ENCODE peak calls at places on chromosome 21, in four cellular contexts. One of them, this sample, is unnamed.

GRCh38 chr21:17775431-17776126 is 43.6 kb downstream of the C21orf91 start:
- DNase-seq in IMR-90: no peak
- DNase-seq in H1: no peak
- DNase-seq in mesendoderm: no peak
- DNase-seq in this sample: no peak

GRCh38 chr21:29133796-29134195 is 3.4 kb downstream of the MAP3K7CL start:
- DNase-seq in IMR-90: no peak
- DNase-seq in H1: no peak
- DNase-seq in mesendoderm: peak; percentile 25
- DNase-seq in this sample: peak; percentile 33

GRCh38 chr21:41374177-41374712 is 12.4 kb downstream of the MX2 start:
- DNase-seq in IMR-90: no peak
- DNase-seq in H1: no peak
- DNase-seq in mesendoderm: no peak
- DNase-seq in this sample: peak; percentile 17

GRCh38 chr21:36381841-36382589 is 3.2 kb upstream of the CHAF1B start:
- DNase-seq in IMR-90: peak; percentile 9
- DNase-seq in H1: no peak
- DNase-seq in mesendoderm: no peak
- DNase-seq in this sample: no peak

GRCh38 chr21:33254766-33255165 is 11.4 kb upstream of the IL10RB start:
- DNase-seq in IMR-90: no peak
- DNase-seq in H1: no peak
- DNase-seq in mesendoderm: no peak
- DNase-seq in this sample: no peak

GRCh38 chr21:40631201-40631600 is 215.8 kb downstream of the DSCAM start:
- DNase-seq in IMR-90: no peak
- DNase-seq in H1: no peak
- DNase-seq in mesendoderm: no peak
- DNase-seq in this sample: no peak

GRCh38 chr21:41850085-41850484 is 29.1 kb downstream of the PRDM15 start:
- DNase-seq in IMR-90: no peak
- DNase-seq in H1: no peak
- DNase-seq in mesendoderm: no peak
- DNase-seq in this sample: no peak

GRCh38 chr21:29394051-29394450 is 95.3 kb downstream of the BACH1 start:
- DNase-seq in IMR-90: peak; percentile 27
- DNase-seq in H1: no peak
- DNase-seq in mesendoderm: no peak
- DNase-seq in this sample: no peak

GRCh38 chr21:27326293-27326692 is 359.4 kb upstream of the ADAMTS5 start:
- DNase-seq in IMR-90: no peak
- DNase-seq in H1: no peak
- DNase-seq in mesendoderm: no peak
- DNase-seq in this sample: no peak

GRCh38 chr21:18244721-18245486 is at the start of gene CHODL:
- DNase-seq in IMR-90: no peak
- DNase-seq in H1: no peak
- DNase-seq in mesendoderm: peak; percentile 8
- DNase-seq in this sample: peak; percentile 41

GRCh38 chr21:15831497-15831896 is 101.7 kb downstream of the USP25 start:
- DNase-seq in IMR-90: no peak
- DNase-seq in H1: no peak
- DNase-seq in mesendoderm: no peak
- DNase-seq in this sample: no peak

GRCh38 chr21:33655591-33656221 is 13.4 kb downstream of the ITSN1 start:
- DNase-seq in IMR-90: peak; percentile 97
- DNase-seq in H1: no peak
- DNase-seq in mesendoderm: peak; percentile 99
- DNase-seq in this sample: peak; percentile 49

GRCh38 chr21:26909972-26910371 is 56.9 kb downstream of the ADAMTS5 start:
- DNase-seq in IMR-90: no peak
- DNase-seq in H1: peak; percentile 25
- DNase-seq in mesendoderm: peak; percentile 92
- DNase-seq in this sample: peak; percentile 53

GRCh38 chr21:15682977-15683376 is 46.8 kb upstream of the USP25 start:
- DNase-seq in IMR-90: peak; percentile 57
- DNase-seq in H1: no peak
- DNase-seq in mesendoderm: no peak
- DNase-seq in this sample: no peak

GRCh38 chr21:17732306-17732705 is 86.8 kb downstream of the C21orf91 start:
- DNase-seq in IMR-90: peak; percentile 5
- DNase-seq in H1: no peak
- DNase-seq in mesendoderm: no peak
- DNase-seq in this sample: no peak

GRCh38 chr21:17786219-17787181 is 32.7 kb downstream of the C21orf91 start:
- DNase-seq in IMR-90: no peak
- DNase-seq in H1: no peak
- DNase-seq in mesendoderm: no peak
- DNase-seq in this sample: no peak

GRCh38 chr21:36792505-36792967 is 93.6 kb downstream of the SIM2 start:
- DNase-seq in IMR-90: peak; percentile 54
- DNase-seq in H1: no peak
- DNase-seq in mesendoderm: peak; percentile 12
- DNase-seq in this sample: no peak

GRCh38 chr21:26972131-26972707 is 5.3 kb upstream of the ADAMTS5 start:
- DNase-seq in IMR-90: no peak
- DNase-seq in H1: no peak
- DNase-seq in mesendoderm: no peak
- DNase-seq in this sample: no peak

GRCh38 chr21:42063578-42064521 is 7.3 kb upstream of the UMODL1 start:
- DNase-seq in IMR-90: no peak
- DNase-seq in H1: no peak
- DNase-seq in mesendoderm: no peak
- DNase-seq in this sample: no peak

GRCh38 chr21:15592271-15592860 is 137.4 kb upstream of the USP25 start:
- DNase-seq in IMR-90: peak; percentile 45
- DNase-seq in H1: no peak
- DNase-seq in mesendoderm: peak; percentile 24
- DNase-seq in this sample: no peak

GRCh38 chr21:14120091-14120734 is 90.5 kb downstream of the LIPI start:
- DNase-seq in IMR-90: peak; percentile 8
- DNase-seq in H1: no peak
- DNase-seq in mesendoderm: peak; percentile 56
- DNase-seq in this sample: peak; percentile 59

GRCh38 chr21:15638856-15639549 is 90.8 kb upstream of the USP25 start:
- DNase-seq in IMR-90: no peak
- DNase-seq in H1: no peak
- DNase-seq in mesendoderm: peak; percentile 38
- DNase-seq in this sample: no peak

GRCh38 chr21:37087188-37087587 is 14.1 kb downstream of the TTC3 start:
- DNase-seq in IMR-90: peak; percentile 82
- DNase-seq in H1: no peak
- DNase-seq in mesendoderm: peak; percentile 8
- DNase-seq in this sample: no peak

GRCh38 chr21:31293986-31294385 is 50.1 kb downstream of the TIAM1 start:
- DNase-seq in IMR-90: peak; percentile 94
- DNase-seq in H1: no peak
- DNase-seq in mesendoderm: peak; percentile 70
- DNase-seq in this sample: no peak

GRCh38 chr21:25639922-25640670 is 1.0 kb downstream of the JAM2 start:
- DNase-seq in IMR-90: no peak
- DNase-seq in H1: no peak
- DNase-seq in mesendoderm: peak; percentile 41
- DNase-seq in this sample: peak; percentile 58

GRCh38 chr21:33543505-33544129 is 779 bp downstream of the SON start:
- DNase-seq in IMR-90: no peak
- DNase-seq in H1: no peak
- DNase-seq in mesendoderm: no peak
- DNase-seq in this sample: peak; percentile 66

GRCh38 chr21:18373631-18374030 is 30.0 kb downstream of the TMPRSS15 start:
- DNase-seq in IMR-90: no peak
- DNase-seq in H1: no peak
- DNase-seq in mesendoderm: no peak
- DNase-seq in this sample: no peak

GRCh38 chr21:27703806-27704205 is 736.9 kb upstream of the ADAMTS5 start:
- DNase-seq in IMR-90: no peak
- DNase-seq in H1: no peak
- DNase-seq in mesendoderm: no peak
- DNase-seq in this sample: no peak

GRCh38 chr21:36696640-36697472 is 2.1 kb upstream of the SIM2 start:
- DNase-seq in IMR-90: peak; percentile 6
- DNase-seq in H1: no peak
- DNase-seq in mesendoderm: peak; percentile 26
- DNase-seq in this sample: peak; percentile 39

GRCh38 chr21:15627823-15628222 is 102.0 kb upstream of the USP25 start:
- DNase-seq in IMR-90: no peak
- DNase-seq in H1: no peak
- DNase-seq in mesendoderm: no peak
- DNase-seq in this sample: no peak

GRCh38 chr21:33025471-33026298 is at the start of gene OLIG2:
- DNase-seq in IMR-90: peak; percentile 16
- DNase-seq in H1: peak; percentile 72
- DNase-seq in mesendoderm: peak; percentile 97
- DNase-seq in this sample: peak; percentile 96

GRCh38 chr21:25871566-25871965 is 136.8 kb downstream of the GABPA start:
- DNase-seq in IMR-90: no peak
- DNase-seq in H1: no peak
- DNase-seq in mesendoderm: peak; percentile 46
- DNase-seq in this sample: peak; percentile 45

GRCh38 chr21:42112223-42112622 is 41.1 kb downstream of the UMODL1 start:
- DNase-seq in IMR-90: no peak
- DNase-seq in H1: no peak
- DNase-seq in mesendoderm: no peak
- DNase-seq in this sample: no peak

GRCh38 chr21:41501919-41502318 is 6.0 kb downstream of the TMPRSS2 start:
- DNase-seq in IMR-90: no peak
- DNase-seq in H1: no peak
- DNase-seq in mesendoderm: no peak
- DNase-seq in this sample: no peak

GRCh38 chr21:17818158-17819113 is 720 bp downstream of the C21orf91 start:
- DNase-seq in IMR-90: peak; percentile 23
- DNase-seq in H1: no peak
- DNase-seq in mesendoderm: peak; percentile 73
- DNase-seq in this sample: peak; percentile 46

GRCh38 chr21:31972622-31973021 is 99.8 kb downstream of the HUNK start:
- DNase-seq in IMR-90: no peak
- DNase-seq in H1: no peak
- DNase-seq in mesendoderm: no peak
- DNase-seq in this sample: no peak

GRCh38 chr21:41895643-41896493 is 16.7 kb upstream of the PRDM15 start:
- DNase-seq in IMR-90: peak; percentile 18
- DNase-seq in H1: no peak
- DNase-seq in mesendoderm: peak; percentile 63
- DNase-seq in this sample: peak; percentile 72

GRCh38 chr21:17989780-17990179 is 170.6 kb upstream of the C21orf91 start:
- DNase-seq in IMR-90: no peak
- DNase-seq in H1: no peak
- DNase-seq in mesendoderm: no peak
- DNase-seq in this sample: no peak

GRCh38 chr21:44990921-44991320 is 51.1 kb downstream of the SLX9 start:
- DNase-seq in IMR-90: no peak
- DNase-seq in H1: no peak
- DNase-seq in mesendoderm: no peak
- DNase-seq in this sample: no peak
- H2AK5ac ChIP-seq in IMR-90: peak overlapping the region; percentile 61
- H2AK5ac ChIP-seq in H1: no peak overlapping the region
- H2AK5ac ChIP-seq in mesendoderm: no peak overlapping the region
- H2AK5ac ChIP-seq in this sample: no peak overlapping the region

GRCh38 chr21:34703566-34703965 is 34.8 kb downstream of the CLIC6 start:
- DNase-seq in IMR-90: no peak
- DNase-seq in H1: no peak
- DNase-seq in mesendoderm: no peak
- DNase-seq in this sample: no peak
- H3K56ac ChIP-seq in IMR-90: no peak overlapping the region
- H3K56ac ChIP-seq in H1: no peak overlapping the region
- H3K56ac ChIP-seq in mesendoderm: no peak overlapping the region
- H3K56ac ChIP-seq in this sample: no peak overlapping the region

GRCh38 chr21:38291875-38292274 is 35.1 kb downstream of the KCNJ15 start:
- DNase-seq in IMR-90: no peak
- DNase-seq in H1: no peak
- DNase-seq in mesendoderm: no peak
- DNase-seq in this sample: no peak
- H2AK5ac ChIP-seq in IMR-90: peak overlapping the region; percentile 41
- H2AK5ac ChIP-seq in H1: no peak overlapping the region
- H2AK5ac ChIP-seq in mesendoderm: no peak overlapping the region
- H2AK5ac ChIP-seq in this sample: no peak overlapping the region

GRCh38 chr21:39155578-39155977 is 27.7 kb downstream of the PSMG1 start:
- DNase-seq in IMR-90: no peak
- DNase-seq in H1: no peak
- DNase-seq in mesendoderm: no peak
- DNase-seq in this sample: no peak

GRCh38 chr21:39153842-39154241 is 29.4 kb downstream of the PSMG1 start:
- DNase-seq in IMR-90: no peak
- DNase-seq in H1: no peak
- DNase-seq in mesendoderm: no peak
- DNase-seq in this sample: no peak

GRCh38 chr21:39159342-39160063 is 23.7 kb downstream of the PSMG1 start:
- DNase-seq in IMR-90: peak; percentile 59
- DNase-seq in H1: no peak
- DNase-seq in mesendoderm: no peak
- DNase-seq in this sample: no peak

GRCh38 chr21:39153373-39153772 is 29.9 kb downstream of the PSMG1 start:
- DNase-seq in IMR-90: no peak
- DNase-seq in H1: no peak
- DNase-seq in mesendoderm: peak; percentile 35
- DNase-seq in this sample: no peak

DNA sequence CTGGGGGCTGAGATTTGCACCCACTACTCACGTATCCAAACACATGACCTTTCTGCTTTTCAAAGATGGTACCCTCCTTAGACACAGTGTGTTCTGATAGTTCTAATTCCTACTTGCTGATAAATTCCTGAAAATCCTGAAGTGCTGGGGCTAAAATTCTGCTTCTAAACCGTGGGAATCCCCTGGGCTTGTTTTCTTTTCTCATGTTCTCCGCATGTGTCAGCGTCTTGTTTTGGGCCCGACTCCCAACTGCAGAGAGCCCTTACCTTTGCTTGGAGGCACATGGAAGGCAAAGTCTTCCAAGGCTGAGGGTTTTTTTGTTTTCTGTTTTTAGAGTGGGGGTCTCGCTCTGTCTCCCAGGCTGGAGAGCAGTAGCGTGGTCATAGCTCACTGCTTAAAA is 27.2 kb downstream of the PSMG1 start:
- DNase-seq in IMR-90: peak; percentile 70
- DNase-seq in H1: no peak
- DNase-seq in mesendoderm: no peak
- DNase-seq in this sample: no peak
- H3K56ac ChIP-seq in IMR-90: no peak overlapping the region
- H3K56ac ChIP-seq in H1: no peak overlapping the region
- H3K56ac ChIP-seq in mesendoderm: no peak overlapping the region
- H3K56ac ChIP-seq in this sample: no peak overlapping the region